ENCODE peak calls at places on chromosomes 5 and 9, in nine cellular contexts. One of them, this sample, is unnamed.

GRCh38 chr5:158051036-158051435 is 192.1 kb upstream of the CLINT1 start:
- DNase-seq in pancreas: no peak
- DNase-seq in effector CD4-positive, alpha-beta T cell: no peak
- DNase-seq in CD8-positive, alpha-beta memory T cell: no peak
- DNase-seq in osteocyte: no peak
- DNase-seq in stimulated activated CD4-positive, alpha-beta T cell treated with anti-CD3 and anti-CD28 coated beads, Interleukin-4, amount 100 ng/mL, for 48 hours: no peak
- DNase-seq in activated CD4-positive, CD25-positive, alpha-beta regulatory T cell treated with anti-CD3 and anti-CD28 coated beads, Interleukin-2, amount 50 U/mL, for 72 hours: no peak
- DNase-seq in NCI-H187 treated with DMSO at 0.1 percent for 48 hours: no peak
- DNase-seq in activated B cell treated with CpG ODN at 0.5 μM for 24 hours: no peak
- DNase-seq in this sample: no peak

GRCh38 chr9:134386951-134387831 is 60.9 kb downstream of the RXRA start:
- DNase-seq in osteocyte: no peak
- DNase-seq in NCI-H187 treated with DMSO at 0.1 percent for 48 hours: no peak
- DNase-seq in activated CD4-positive, CD25-positive, alpha-beta regulatory T cell treated with anti-CD3 and anti-CD28 coated beads, Interleukin-2, amount 50 U/mL, for 72 hours: no peak
- DNase-seq in CD8-positive, alpha-beta memory T cell: no peak
- DNase-seq in effector CD4-positive, alpha-beta T cell: no peak
- DNase-seq in pancreas: peak
- DNase-seq in activated B cell treated with CpG ODN at 0.5 μM for 24 hours: no peak
- DNase-seq in stimulated activated CD4-positive, alpha-beta T cell treated with anti-CD3 and anti-CD28 coated beads, Interleukin-4, amount 100 ng/mL, for 48 hours: no peak
- DNase-seq in this sample: no peak

GRCh38 chr5:3958389-3958788 is 362.8 kb downstream of the IRX1 start:
- DNase-seq in CD8-positive, alpha-beta memory T cell: no peak
- DNase-seq in pancreas: no peak
- DNase-seq in osteocyte: no peak
- DNase-seq in NCI-H187 treated with DMSO at 0.1 percent for 48 hours: no peak
- DNase-seq in activated B cell treated with CpG ODN at 0.5 μM for 24 hours: no peak
- DNase-seq in effector CD4-positive, alpha-beta T cell: no peak
- DNase-seq in stimulated activated CD4-positive, alpha-beta T cell treated with anti-CD3 and anti-CD28 coated beads, Interleukin-4, amount 100 ng/mL, for 48 hours: no peak
- DNase-seq in activated CD4-positive, CD25-positive, alpha-beta regulatory T cell treated with anti-CD3 and anti-CD28 coated beads, Interleukin-2, amount 50 U/mL, for 72 hours: no peak
- DNase-seq in this sample: no peak

GRCh38 chr9:123475407-123475806 is 119.4 kb downstream of the CRB2 start:
- DNase-seq in pancreas: no peak
- DNase-seq in effector CD4-positive, alpha-beta T cell: no peak
- DNase-seq in stimulated activated CD4-positive, alpha-beta T cell treated with anti-CD3 and anti-CD28 coated beads, Interleukin-4, amount 100 ng/mL, for 48 hours: no peak
- DNase-seq in CD8-positive, alpha-beta memory T cell: no peak
- DNase-seq in activated B cell treated with CpG ODN at 0.5 μM for 24 hours: no peak
- DNase-seq in activated CD4-positive, CD25-positive, alpha-beta regulatory T cell treated with anti-CD3 and anti-CD28 coated beads, Interleukin-2, amount 50 U/mL, for 72 hours: no peak
- DNase-seq in osteocyte: no peak
- DNase-seq in NCI-H187 treated with DMSO at 0.1 percent for 48 hours: no peak
- DNase-seq in this sample: no peak

GRCh38 chr9:118631956-118632355 is 737.3 kb downstream of the BRINP1 start:
- DNase-seq in stimulated activated CD4-positive, alpha-beta T cell treated with anti-CD3 and anti-CD28 coated beads, Interleukin-4, amount 100 ng/mL, for 48 hours: no peak
- DNase-seq in pancreas: no peak
- DNase-seq in NCI-H187 treated with DMSO at 0.1 percent for 48 hours: no peak
- DNase-seq in osteocyte: no peak
- DNase-seq in CD8-positive, alpha-beta memory T cell: no peak
- DNase-seq in activated CD4-positive, CD25-positive, alpha-beta regulatory T cell treated with anti-CD3 and anti-CD28 coated beads, Interleukin-2, amount 50 U/mL, for 72 hours: no peak
- DNase-seq in effector CD4-positive, alpha-beta T cell: no peak
- DNase-seq in activated B cell treated with CpG ODN at 0.5 μM for 24 hours: no peak
- DNase-seq in this sample: no peak

GRCh38 chr9:69731348-69731747 is 28.5 kb downstream of the PTAR1 start:
- DNase-seq in NCI-H187 treated with DMSO at 0.1 percent for 48 hours: no peak
- DNase-seq in osteocyte: no peak
- DNase-seq in activated CD4-positive, CD25-positive, alpha-beta regulatory T cell treated with anti-CD3 and anti-CD28 coated beads, Interleukin-2, amount 50 U/mL, for 72 hours: no peak
- DNase-seq in activated B cell treated with CpG ODN at 0.5 μM for 24 hours: no peak
- DNase-seq in pancreas: no peak
- DNase-seq in CD8-positive, alpha-beta memory T cell: no peak
- DNase-seq in effector CD4-positive, alpha-beta T cell: no peak
- DNase-seq in stimulated activated CD4-positive, alpha-beta T cell treated with anti-CD3 and anti-CD28 coated beads, Interleukin-4, amount 100 ng/mL, for 48 hours: no peak
- DNase-seq in this sample: no peak

GRCh38 chr5:168042284-168043080 is 249.0 kb upstream of the WWC1 start:
- DNase-seq in osteocyte: no peak
- DNase-seq in stimulated activated CD4-positive, alpha-beta T cell treated with anti-CD3 and anti-CD28 coated beads, Interleukin-4, amount 100 ng/mL, for 48 hours: no peak
- DNase-seq in effector CD4-positive, alpha-beta T cell: no peak
- DNase-seq in CD8-positive, alpha-beta memory T cell: no peak
- DNase-seq in pancreas: no peak
- DNase-seq in activated CD4-positive, CD25-positive, alpha-beta regulatory T cell treated with anti-CD3 and anti-CD28 coated beads, Interleukin-2, amount 50 U/mL, for 72 hours: no peak
- DNase-seq in activated B cell treated with CpG ODN at 0.5 μM for 24 hours: no peak
- DNase-seq in NCI-H187 treated with DMSO at 0.1 percent for 48 hours: no peak
- DNase-seq in this sample: no peak

GRCh38 chr5:172768098-172768572 is 2.9 kb downstream of the DUSP1 start:
- DNase-seq in activated B cell treated with CpG ODN at 0.5 μM for 24 hours: no peak
- DNase-seq in activated CD4-positive, CD25-positive, alpha-beta regulatory T cell treated with anti-CD3 and anti-CD28 coated beads, Interleukin-2, amount 50 U/mL, for 72 hours: no peak
- DNase-seq in CD8-positive, alpha-beta memory T cell: no peak
- DNase-seq in pancreas: no peak
- DNase-seq in NCI-H187 treated with DMSO at 0.1 percent for 48 hours: no peak
- DNase-seq in effector CD4-positive, alpha-beta T cell: no peak
- DNase-seq in stimulated activated CD4-positive, alpha-beta T cell treated with anti-CD3 and anti-CD28 coated beads, Interleukin-4, amount 100 ng/mL, for 48 hours: no peak
- DNase-seq in osteocyte: no peak
- DNase-seq in this sample: no peak

GRCh38 chr9:113350338-113350672 is 964 bp downstream of the BSPRY start:
- DNase-seq in stimulated activated CD4-positive, alpha-beta T cell treated with anti-CD3 and anti-CD28 coated beads, Interleukin-4, amount 100 ng/mL, for 48 hours: no peak
- DNase-seq in activated CD4-positive, CD25-positive, alpha-beta regulatory T cell treated with anti-CD3 and anti-CD28 coated beads, Interleukin-2, amount 50 U/mL, for 72 hours: no peak
- DNase-seq in osteocyte: no peak
- DNase-seq in NCI-H187 treated with DMSO at 0.1 percent for 48 hours: no peak
- DNase-seq in CD8-positive, alpha-beta memory T cell: no peak
- DNase-seq in pancreas: peak
- DNase-seq in activated B cell treated with CpG ODN at 0.5 μM for 24 hours: no peak
- DNase-seq in effector CD4-positive, alpha-beta T cell: no peak
- DNase-seq in this sample: no peak

GRCh38 chr5:54760182-54760935 is 225.0 kb downstream of the ESM1 start:
- DNase-seq in effector CD4-positive, alpha-beta T cell: no peak
- DNase-seq in activated CD4-positive, CD25-positive, alpha-beta regulatory T cell treated with anti-CD3 and anti-CD28 coated beads, Interleukin-2, amount 50 U/mL, for 72 hours: no peak
- DNase-seq in pancreas: no peak
- DNase-seq in osteocyte: no peak
- DNase-seq in NCI-H187 treated with DMSO at 0.1 percent for 48 hours: no peak
- DNase-seq in stimulated activated CD4-positive, alpha-beta T cell treated with anti-CD3 and anti-CD28 coated beads, Interleukin-4, amount 100 ng/mL, for 48 hours: no peak
- DNase-seq in CD8-positive, alpha-beta memory T cell: no peak
- DNase-seq in activated B cell treated with CpG ODN at 0.5 μM for 24 hours: no peak
- DNase-seq in this sample: no peak

GRCh38 chr9:134916161-134916665 is 1.5 kb downstream of the FCN1 start:
- DNase-seq in CD8-positive, alpha-beta memory T cell: no peak
- DNase-seq in effector CD4-positive, alpha-beta T cell: no peak
- DNase-seq in activated B cell treated with CpG ODN at 0.5 μM for 24 hours: no peak
- DNase-seq in pancreas: no peak
- DNase-seq in activated CD4-positive, CD25-positive, alpha-beta regulatory T cell treated with anti-CD3 and anti-CD28 coated beads, Interleukin-2, amount 50 U/mL, for 72 hours: no peak
- DNase-seq in stimulated activated CD4-positive, alpha-beta T cell treated with anti-CD3 and anti-CD28 coated beads, Interleukin-4, amount 100 ng/mL, for 48 hours: no peak
- DNase-seq in NCI-H187 treated with DMSO at 0.1 percent for 48 hours: no peak
- DNase-seq in osteocyte: peak
- DNase-seq in this sample: peak

GRCh38 chr9:121424024-121424432 is 54.0 kb upstream of the STOM start:
- DNase-seq in NCI-H187 treated with DMSO at 0.1 percent for 48 hours: no peak
- DNase-seq in activated CD4-positive, CD25-positive, alpha-beta regulatory T cell treated with anti-CD3 and anti-CD28 coated beads, Interleukin-2, amount 50 U/mL, for 72 hours: no peak
- DNase-seq in pancreas: no peak
- DNase-seq in CD8-positive, alpha-beta memory T cell: no peak
- DNase-seq in activated B cell treated with CpG ODN at 0.5 μM for 24 hours: no peak
- DNase-seq in osteocyte: no peak
- DNase-seq in effector CD4-positive, alpha-beta T cell: no peak
- DNase-seq in stimulated activated CD4-positive, alpha-beta T cell treated with anti-CD3 and anti-CD28 coated beads, Interleukin-4, amount 100 ng/mL, for 48 hours: no peak
- DNase-seq in this sample: no peak

GRCh38 chr5:147956064-147956841 is 49.9 kb upstream of the C5orf46 start:
- DNase-seq in pancreas: no peak
- DNase-seq in CD8-positive, alpha-beta memory T cell: no peak
- DNase-seq in NCI-H187 treated with DMSO at 0.1 percent for 48 hours: no peak
- DNase-seq in stimulated activated CD4-positive, alpha-beta T cell treated with anti-CD3 and anti-CD28 coated beads, Interleukin-4, amount 100 ng/mL, for 48 hours: no peak
- DNase-seq in osteocyte: no peak
- DNase-seq in activated B cell treated with CpG ODN at 0.5 μM for 24 hours: no peak
- DNase-seq in effector CD4-positive, alpha-beta T cell: no peak
- DNase-seq in activated CD4-positive, CD25-positive, alpha-beta regulatory T cell treated with anti-CD3 and anti-CD28 coated beads, Interleukin-2, amount 50 U/mL, for 72 hours: no peak
- DNase-seq in this sample: no peak

GRCh38 chr9:31519011-31519410 is 865.4 kb upstream of the ACO1 start:
- DNase-seq in activated CD4-positive, CD25-positive, alpha-beta regulatory T cell treated with anti-CD3 and anti-CD28 coated beads, Interleukin-2, amount 50 U/mL, for 72 hours: peak
- DNase-seq in effector CD4-positive, alpha-beta T cell: no peak
- DNase-seq in stimulated activated CD4-positive, alpha-beta T cell treated with anti-CD3 and anti-CD28 coated beads, Interleukin-4, amount 100 ng/mL, for 48 hours: no peak
- DNase-seq in osteocyte: no peak
- DNase-seq in CD8-positive, alpha-beta memory T cell: peak
- DNase-seq in pancreas: no peak
- DNase-seq in NCI-H187 treated with DMSO at 0.1 percent for 48 hours: no peak
- DNase-seq in activated B cell treated with CpG ODN at 0.5 μM for 24 hours: peak
- DNase-seq in this sample: no peak

GRCh38 chr5:150208187-150209015 is 18.5 kb downstream of the SLC6A7 start:
- DNase-seq in activated CD4-positive, CD25-positive, alpha-beta regulatory T cell treated with anti-CD3 and anti-CD28 coated beads, Interleukin-2, amount 50 U/mL, for 72 hours: no peak
- DNase-seq in osteocyte: no peak
- DNase-seq in stimulated activated CD4-positive, alpha-beta T cell treated with anti-CD3 and anti-CD28 coated beads, Interleukin-4, amount 100 ng/mL, for 48 hours: no peak
- DNase-seq in effector CD4-positive, alpha-beta T cell: no peak
- DNase-seq in CD8-positive, alpha-beta memory T cell: no peak
- DNase-seq in NCI-H187 treated with DMSO at 0.1 percent for 48 hours: no peak
- DNase-seq in pancreas: no peak
- DNase-seq in activated B cell treated with CpG ODN at 0.5 μM for 24 hours: no peak
- DNase-seq in this sample: no peak

GRCh38 chr9:134802201-134802795 is 78.3 kb upstream of the FCN2 start:
- DNase-seq in stimulated activated CD4-positive, alpha-beta T cell treated with anti-CD3 and anti-CD28 coated beads, Interleukin-4, amount 100 ng/mL, for 48 hours: no peak
- DNase-seq in osteocyte: no peak
- DNase-seq in NCI-H187 treated with DMSO at 0.1 percent for 48 hours: no peak
- DNase-seq in activated B cell treated with CpG ODN at 0.5 μM for 24 hours: no peak
- DNase-seq in activated CD4-positive, CD25-positive, alpha-beta regulatory T cell treated with anti-CD3 and anti-CD28 coated beads, Interleukin-2, amount 50 U/mL, for 72 hours: no peak
- DNase-seq in pancreas: no peak
- DNase-seq in CD8-positive, alpha-beta memory T cell: no peak
- DNase-seq in effector CD4-positive, alpha-beta T cell: no peak
- DNase-seq in this sample: no peak

GRCh38 chr5:78243639-78244038 is 50.9 kb downstream of the AP3B1 start:
- DNase-seq in pancreas: no peak
- DNase-seq in CD8-positive, alpha-beta memory T cell: no peak
- DNase-seq in activated B cell treated with CpG ODN at 0.5 μM for 24 hours: no peak
- DNase-seq in activated CD4-positive, CD25-positive, alpha-beta regulatory T cell treated with anti-CD3 and anti-CD28 coated beads, Interleukin-2, amount 50 U/mL, for 72 hours: no peak
- DNase-seq in NCI-H187 treated with DMSO at 0.1 percent for 48 hours: no peak
- DNase-seq in stimulated activated CD4-positive, alpha-beta T cell treated with anti-CD3 and anti-CD28 coated beads, Interleukin-4, amount 100 ng/mL, for 48 hours: no peak
- DNase-seq in effector CD4-positive, alpha-beta T cell: no peak
- DNase-seq in osteocyte: no peak
- DNase-seq in this sample: no peak

GRCh38 chr9:21524099-21524830 is 42.2 kb upstream of the IFNE start:
- DNase-seq in CD8-positive, alpha-beta memory T cell: no peak
- DNase-seq in stimulated activated CD4-positive, alpha-beta T cell treated with anti-CD3 and anti-CD28 coated beads, Interleukin-4, amount 100 ng/mL, for 48 hours: no peak
- DNase-seq in activated CD4-positive, CD25-positive, alpha-beta regulatory T cell treated with anti-CD3 and anti-CD28 coated beads, Interleukin-2, amount 50 U/mL, for 72 hours: no peak
- DNase-seq in osteocyte: no peak
- DNase-seq in NCI-H187 treated with DMSO at 0.1 percent for 48 hours: no peak
- DNase-seq in effector CD4-positive, alpha-beta T cell: no peak
- DNase-seq in activated B cell treated with CpG ODN at 0.5 μM for 24 hours: no peak
- DNase-seq in pancreas: no peak
- DNase-seq in this sample: no peak

GRCh38 chr9:21674894-21675293 is 127.5 kb upstream of the MTAP start:
- DNase-seq in osteocyte: no peak
- DNase-seq in effector CD4-positive, alpha-beta T cell: no peak
- DNase-seq in pancreas: no peak
- DNase-seq in CD8-positive, alpha-beta memory T cell: no peak
- DNase-seq in stimulated activated CD4-positive, alpha-beta T cell treated with anti-CD3 and anti-CD28 coated beads, Interleukin-4, amount 100 ng/mL, for 48 hours: no peak
- DNase-seq in activated CD4-positive, CD25-positive, alpha-beta regulatory T cell treated with anti-CD3 and anti-CD28 coated beads, Interleukin-2, amount 50 U/mL, for 72 hours: no peak
- DNase-seq in activated B cell treated with CpG ODN at 0.5 μM for 24 hours: no peak
- DNase-seq in NCI-H187 treated with DMSO at 0.1 percent for 48 hours: no peak
- DNase-seq in this sample: no peak

GRCh38 chr9:34375901-34376595 is 650 bp downstream of the MYORG start:
- DNase-seq in stimulated activated CD4-positive, alpha-beta T cell treated with anti-CD3 and anti-CD28 coated beads, Interleukin-4, amount 100 ng/mL, for 48 hours: peak
- DNase-seq in osteocyte: no peak
- DNase-seq in activated CD4-positive, CD25-positive, alpha-beta regulatory T cell treated with anti-CD3 and anti-CD28 coated beads, Interleukin-2, amount 50 U/mL, for 72 hours: peak
- DNase-seq in activated B cell treated with CpG ODN at 0.5 μM for 24 hours: peak
- DNase-seq in CD8-positive, alpha-beta memory T cell: peak
- DNase-seq in NCI-H187 treated with DMSO at 0.1 percent for 48 hours: no peak
- DNase-seq in effector CD4-positive, alpha-beta T cell: peak
- DNase-seq in pancreas: peak
- DNase-seq in this sample: peak

GRCh38 chr5:92749943-92750342 is 831.1 kb downstream of the NR2F1-AS1 start:
- DNase-seq in NCI-H187 treated with DMSO at 0.1 percent for 48 hours: no peak
- DNase-seq in activated CD4-positive, CD25-positive, alpha-beta regulatory T cell treated with anti-CD3 and anti-CD28 coated beads, Interleukin-2, amount 50 U/mL, for 72 hours: no peak
- DNase-seq in pancreas: no peak
- DNase-seq in stimulated activated CD4-positive, alpha-beta T cell treated with anti-CD3 and anti-CD28 coated beads, Interleukin-4, amount 100 ng/mL, for 48 hours: no peak
- DNase-seq in activated B cell treated with CpG ODN at 0.5 μM for 24 hours: no peak
- DNase-seq in effector CD4-positive, alpha-beta T cell: no peak
- DNase-seq in osteocyte: no peak
- DNase-seq in CD8-positive, alpha-beta memory T cell: no peak
- DNase-seq in this sample: no peak

GRCh38 chr5:59640411-59640810 is 253.1 kb downstream of the PDE4D start:
- DNase-seq in stimulated activated CD4-positive, alpha-beta T cell treated with anti-CD3 and anti-CD28 coated beads, Interleukin-4, amount 100 ng/mL, for 48 hours: no peak
- DNase-seq in activated CD4-positive, CD25-positive, alpha-beta regulatory T cell treated with anti-CD3 and anti-CD28 coated beads, Interleukin-2, amount 50 U/mL, for 72 hours: no peak
- DNase-seq in effector CD4-positive, alpha-beta T cell: no peak
- DNase-seq in CD8-positive, alpha-beta memory T cell: no peak
- DNase-seq in activated B cell treated with CpG ODN at 0.5 μM for 24 hours: no peak
- DNase-seq in NCI-H187 treated with DMSO at 0.1 percent for 48 hours: no peak
- DNase-seq in osteocyte: no peak
- DNase-seq in pancreas: no peak
- DNase-seq in this sample: no peak

GRCh38 chr9:129473523-129474244 is 147.2 kb downstream of the C9orf50 start:
- DNase-seq in CD8-positive, alpha-beta memory T cell: no peak
- DNase-seq in activated B cell treated with CpG ODN at 0.5 μM for 24 hours: no peak
- DNase-seq in effector CD4-positive, alpha-beta T cell: no peak
- DNase-seq in osteocyte: no peak
- DNase-seq in activated CD4-positive, CD25-positive, alpha-beta regulatory T cell treated with anti-CD3 and anti-CD28 coated beads, Interleukin-2, amount 50 U/mL, for 72 hours: no peak
- DNase-seq in stimulated activated CD4-positive, alpha-beta T cell treated with anti-CD3 and anti-CD28 coated beads, Interleukin-4, amount 100 ng/mL, for 48 hours: no peak
- DNase-seq in NCI-H187 treated with DMSO at 0.1 percent for 48 hours: no peak
- DNase-seq in pancreas: no peak
- DNase-seq in this sample: no peak

GRCh38 chr5:95238560-95239325 is 46.2 kb downstream of the MCTP1 start:
- DNase-seq in osteocyte: no peak
- DNase-seq in NCI-H187 treated with DMSO at 0.1 percent for 48 hours: no peak
- DNase-seq in effector CD4-positive, alpha-beta T cell: no peak
- DNase-seq in activated CD4-positive, CD25-positive, alpha-beta regulatory T cell treated with anti-CD3 and anti-CD28 coated beads, Interleukin-2, amount 50 U/mL, for 72 hours: no peak
- DNase-seq in activated B cell treated with CpG ODN at 0.5 μM for 24 hours: no peak
- DNase-seq in stimulated activated CD4-positive, alpha-beta T cell treated with anti-CD3 and anti-CD28 coated beads, Interleukin-4, amount 100 ng/mL, for 48 hours: no peak
- DNase-seq in CD8-positive, alpha-beta memory T cell: no peak
- DNase-seq in pancreas: no peak
- DNase-seq in this sample: no peak

GRCh38 chr5:40717281-40717680 is 37.6 kb downstream of the PTGER4 start:
- DNase-seq in CD8-positive, alpha-beta memory T cell: no peak
- DNase-seq in activated B cell treated with CpG ODN at 0.5 μM for 24 hours: no peak
- DNase-seq in effector CD4-positive, alpha-beta T cell: no peak
- DNase-seq in activated CD4-positive, CD25-positive, alpha-beta regulatory T cell treated with anti-CD3 and anti-CD28 coated beads, Interleukin-2, amount 50 U/mL, for 72 hours: no peak
- DNase-seq in pancreas: no peak
- DNase-seq in osteocyte: no peak
- DNase-seq in NCI-H187 treated with DMSO at 0.1 percent for 48 hours: no peak
- DNase-seq in stimulated activated CD4-positive, alpha-beta T cell treated with anti-CD3 and anti-CD28 coated beads, Interleukin-4, amount 100 ng/mL, for 48 hours: no peak
- DNase-seq in this sample: no peak

GRCh38 chr5:96142184-96142781 is 180.6 kb upstream of the ELL2 start:
- DNase-seq in effector CD4-positive, alpha-beta T cell: no peak
- DNase-seq in NCI-H187 treated with DMSO at 0.1 percent for 48 hours: no peak
- DNase-seq in activated B cell treated with CpG ODN at 0.5 μM for 24 hours: no peak
- DNase-seq in pancreas: no peak
- DNase-seq in CD8-positive, alpha-beta memory T cell: no peak
- DNase-seq in activated CD4-positive, CD25-positive, alpha-beta regulatory T cell treated with anti-CD3 and anti-CD28 coated beads, Interleukin-2, amount 50 U/mL, for 72 hours: no peak
- DNase-seq in stimulated activated CD4-positive, alpha-beta T cell treated with anti-CD3 and anti-CD28 coated beads, Interleukin-4, amount 100 ng/mL, for 48 hours: no peak
- DNase-seq in osteocyte: no peak
- DNase-seq in this sample: no peak

GRCh38 chr9:19999491-20000057 is 210.7 kb upstream of the SLC24A2 start:
- DNase-seq in pancreas: no peak
- DNase-seq in osteocyte: no peak
- DNase-seq in stimulated activated CD4-positive, alpha-beta T cell treated with anti-CD3 and anti-CD28 coated beads, Interleukin-4, amount 100 ng/mL, for 48 hours: peak
- DNase-seq in activated B cell treated with CpG ODN at 0.5 μM for 24 hours: no peak
- DNase-seq in NCI-H187 treated with DMSO at 0.1 percent for 48 hours: no peak
- DNase-seq in activated CD4-positive, CD25-positive, alpha-beta regulatory T cell treated with anti-CD3 and anti-CD28 coated beads, Interleukin-2, amount 50 U/mL, for 72 hours: no peak
- DNase-seq in effector CD4-positive, alpha-beta T cell: no peak
- DNase-seq in CD8-positive, alpha-beta memory T cell: no peak
- DNase-seq in this sample: no peak

GRCh38 chr5:179504191-179504590 is 46.2 kb upstream of the RUFY1 start:
- DNase-seq in effector CD4-positive, alpha-beta T cell: no peak
- DNase-seq in stimulated activated CD4-positive, alpha-beta T cell treated with anti-CD3 and anti-CD28 coated beads, Interleukin-4, amount 100 ng/mL, for 48 hours: no peak
- DNase-seq in activated CD4-positive, CD25-positive, alpha-beta regulatory T cell treated with anti-CD3 and anti-CD28 coated beads, Interleukin-2, amount 50 U/mL, for 72 hours: no peak
- DNase-seq in osteocyte: no peak
- DNase-seq in NCI-H187 treated with DMSO at 0.1 percent for 48 hours: no peak
- DNase-seq in pancreas: no peak
- DNase-seq in CD8-positive, alpha-beta memory T cell: no peak
- DNase-seq in activated B cell treated with CpG ODN at 0.5 μM for 24 hours: no peak
- DNase-seq in this sample: no peak

GRCh38 chr9:72300884-72301283 is 64.1 kb downstream of the ZFAND5 start:
- DNase-seq in osteocyte: no peak
- DNase-seq in activated CD4-positive, CD25-positive, alpha-beta regulatory T cell treated with anti-CD3 and anti-CD28 coated beads, Interleukin-2, amount 50 U/mL, for 72 hours: no peak
- DNase-seq in stimulated activated CD4-positive, alpha-beta T cell treated with anti-CD3 and anti-CD28 coated beads, Interleukin-4, amount 100 ng/mL, for 48 hours: no peak
- DNase-seq in CD8-positive, alpha-beta memory T cell: no peak
- DNase-seq in effector CD4-positive, alpha-beta T cell: no peak
- DNase-seq in activated B cell treated with CpG ODN at 0.5 μM for 24 hours: no peak
- DNase-seq in NCI-H187 treated with DMSO at 0.1 percent for 48 hours: no peak
- DNase-seq in pancreas: no peak
- DNase-seq in this sample: no peak

GRCh38 chr5:36740259-36740898 is 134.0 kb downstream of the SLC1A3 start:
- DNase-seq in osteocyte: no peak
- DNase-seq in activated CD4-positive, CD25-positive, alpha-beta regulatory T cell treated with anti-CD3 and anti-CD28 coated beads, Interleukin-2, amount 50 U/mL, for 72 hours: no peak
- DNase-seq in NCI-H187 treated with DMSO at 0.1 percent for 48 hours: no peak
- DNase-seq in activated B cell treated with CpG ODN at 0.5 μM for 24 hours: no peak
- DNase-seq in pancreas: peak
- DNase-seq in CD8-positive, alpha-beta memory T cell: no peak
- DNase-seq in stimulated activated CD4-positive, alpha-beta T cell treated with anti-CD3 and anti-CD28 coated beads, Interleukin-4, amount 100 ng/mL, for 48 hours: no peak
- DNase-seq in effector CD4-positive, alpha-beta T cell: no peak
- DNase-seq in this sample: no peak

GRCh38 chr5:159478950-159479349 is 148.7 kb upstream of the IL12B start:
- DNase-seq in effector CD4-positive, alpha-beta T cell: no peak
- DNase-seq in pancreas: no peak
- DNase-seq in osteocyte: no peak
- DNase-seq in activated B cell treated with CpG ODN at 0.5 μM for 24 hours: no peak
- DNase-seq in CD8-positive, alpha-beta memory T cell: peak
- DNase-seq in activated CD4-positive, CD25-positive, alpha-beta regulatory T cell treated with anti-CD3 and anti-CD28 coated beads, Interleukin-2, amount 50 U/mL, for 72 hours: no peak
- DNase-seq in stimulated activated CD4-positive, alpha-beta T cell treated with anti-CD3 and anti-CD28 coated beads, Interleukin-4, amount 100 ng/mL, for 48 hours: no peak
- DNase-seq in NCI-H187 treated with DMSO at 0.1 percent for 48 hours: no peak
- DNase-seq in this sample: no peak